ENCODE peak calls at places on chromosomes 6 and 20, in five cellular contexts. M, J, H, X and C are unnamed samples.

GRCh38 chr6:14596410-14596809 is 478.8 kb downstream of the CD83 start:
- DNase-seq in M (no peak), H (no peak), X (no peak), J (no peak), C (peak; percentile 32)

GRCh38 chr6:8000080-8001035 is 63.8 kb downstream of the BLOC1S5 start:
- DNase-seq in J (no peak), M (no peak), H (no peak), X (no peak), C (no peak)

GRCh38 chr6:140271759-140272377 is 897.4 kb upstream of the CITED2 start:
- DNase-seq in M (no peak), J (no peak), H (peak; percentile 11), X (no peak), C (no peak)

GRCh38 chr6:17349437-17349836 is 44.0 kb upstream of the CAP2 start:
- DNase-seq in H (no peak), M (no peak), X (no peak), J (no peak), C (no peak)

GRCh38 chr20:1357921-1358671 is 29.2 kb upstream of the SDCBP2 start:
- DNase-seq in J (no peak), H (no peak), X (no peak), M (no peak), C (no peak)

GRCh38 chr6:158505194-158505593 is 54.7 kb upstream of the TMEM181 start:
- DNase-seq in H (no peak), X (no peak), J (no peak), M (no peak), C (no peak)

GRCh38 chr6:113411006-113411405 is 446.1 kb upstream of the MARCKS start:
- DNase-seq in M (no peak), H (no peak), X (no peak), J (no peak), C (no peak)

GRCh38 chr6:116239256-116239655 is 14.6 kb downstream of the TSPYL4 start:
- DNase-seq in H (no peak), X (no peak), M (no peak), J (no peak), C (no peak)

GRCh38 chr6:63295553-63295952 is 24.2 kb downstream of the LGSN start:
- DNase-seq in M (no peak), H (no peak), J (no peak), X (no peak), C (no peak)

GRCh38 chr6:165571721-165572132 is 91.3 kb downstream of the PDE10A start:
- DNase-seq in H (peak; percentile 5), J (no peak), X (no peak), M (no peak), C (no peak)

GRCh38 chr6:165573671-165574070 is 89.4 kb downstream of the PDE10A start:
- DNase-seq in H (no peak), X (no peak), J (peak; percentile 49), M (no peak), C (no peak)

GRCh38 chr6:165577556-165577955 is 85.5 kb downstream of the PDE10A start:
- DNase-seq in X (no peak), M (no peak), J (no peak), H (no peak), C (no peak)

GRCh38 chr6:165574220-165574619 is 88.8 kb downstream of the PDE10A start:
- DNase-seq in H (no peak), M (no peak), J (no peak), X (no peak), C (no peak)

DNA sequence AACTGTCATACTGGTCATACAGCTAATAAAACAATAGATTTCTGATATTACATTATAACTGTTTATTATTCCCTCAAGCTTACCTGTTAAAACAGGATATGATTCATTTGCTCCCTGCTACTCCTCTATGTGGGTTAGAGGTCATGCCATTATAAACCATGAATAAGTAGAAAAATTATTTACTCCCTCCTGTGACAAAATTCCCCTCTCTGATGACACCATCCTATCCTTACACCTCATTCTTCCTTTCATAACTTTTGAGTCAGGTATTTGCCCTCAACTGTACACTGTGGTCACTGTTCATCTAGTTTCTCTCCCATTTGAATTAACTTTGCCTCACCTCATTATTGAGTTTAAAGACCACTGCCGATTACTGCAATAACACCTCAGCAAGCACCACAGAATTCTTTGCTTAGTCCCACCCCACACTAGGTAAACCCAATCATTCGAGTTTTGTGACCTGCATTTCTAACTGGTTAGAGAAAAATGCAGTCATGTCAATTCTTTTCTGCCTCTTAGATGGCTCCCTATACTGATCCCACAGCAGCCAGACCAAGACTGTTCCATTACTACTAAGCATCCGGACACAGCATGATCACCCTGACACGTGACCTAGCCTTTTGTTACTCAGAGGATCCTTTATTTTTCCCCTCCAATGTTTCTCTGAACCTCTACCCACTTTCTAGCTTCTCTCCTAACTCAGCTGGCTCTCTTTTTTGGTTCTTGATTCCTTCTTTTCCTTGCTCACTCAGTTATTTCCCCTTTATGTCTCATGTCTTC is 88.1 kb downstream of the PDE10A start:
- DNase-seq in J (no peak), X (no peak), M (no peak), H (no peak), C (no peak)
- TF ChIP-seq TAF1 in J (no peak), X (no peak), M (no peak), H (no peak), C (no peak)

GRCh38 chr6:148969679-148970078 is 222.8 kb downstream of the UST start:
- DNase-seq in M (no peak), X (no peak), J (no peak), H (no peak), C (no peak)

GRCh38 chr6:148972481-148972880 is 225.7 kb downstream of the UST start:
- DNase-seq in J (no peak), X (peak; percentile 27), H (no peak), M (peak; percentile 88), C (peak; percentile 54)

GRCh38 chr6:148968636-148969270 is 221.9 kb downstream of the UST start:
- DNase-seq in M (no peak), J (no peak), H (no peak), X (no peak), C (no peak)

GRCh38 chr6:148969271-148969666 is 222.4 kb downstream of the UST start:
- DNase-seq in J (no peak), M (no peak), X (no peak), H (no peak), C (no peak)

DNA sequence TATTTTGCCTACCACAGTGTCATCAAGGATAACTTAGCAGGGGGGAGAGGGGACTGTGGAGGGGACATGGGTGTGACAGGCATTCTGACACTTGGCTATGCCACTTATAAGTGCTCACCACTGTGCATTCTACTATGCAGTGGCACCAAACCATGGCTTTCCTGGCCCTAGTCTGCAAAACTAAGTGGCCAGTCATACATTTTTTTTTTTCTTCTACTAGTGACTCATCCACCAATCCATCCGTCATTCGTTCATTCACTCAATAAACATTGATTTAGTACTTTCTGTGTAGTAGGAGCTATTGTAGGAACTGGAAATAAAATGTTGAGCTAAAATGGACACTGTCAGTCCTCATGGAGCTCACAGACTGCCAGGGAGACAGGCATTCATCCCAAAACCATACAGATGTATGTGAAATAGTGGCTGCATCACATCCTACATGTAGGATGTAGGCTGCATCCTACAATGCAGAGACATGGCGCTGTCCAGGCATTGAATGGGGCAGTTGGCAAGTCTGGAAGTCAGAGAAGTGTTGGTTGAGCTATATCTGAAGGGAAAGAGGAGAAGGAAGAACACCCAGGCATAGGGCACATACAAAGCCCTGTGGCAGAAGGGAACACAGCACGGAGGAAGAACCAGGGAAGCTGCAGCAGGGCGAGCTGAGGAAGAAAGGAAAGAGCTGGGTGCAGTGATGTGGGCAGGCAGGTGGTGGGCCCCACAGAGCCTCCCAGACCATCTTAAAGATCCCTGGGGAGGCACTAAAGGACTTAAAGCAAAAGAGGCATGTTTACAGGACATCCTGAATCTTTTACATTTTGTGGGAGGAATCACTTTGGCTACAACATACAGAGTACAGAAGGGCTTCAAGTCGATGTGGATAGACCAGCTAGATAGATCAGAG is 224.4 kb downstream of the UST start:
- DNase-seq in J (no peak), M (no peak), X (no peak), H (no peak), C (no peak)
- TF ChIP-seq TAF1 in J (no peak), M (no peak), X (no peak), H (no peak), C (no peak)

DNA sequence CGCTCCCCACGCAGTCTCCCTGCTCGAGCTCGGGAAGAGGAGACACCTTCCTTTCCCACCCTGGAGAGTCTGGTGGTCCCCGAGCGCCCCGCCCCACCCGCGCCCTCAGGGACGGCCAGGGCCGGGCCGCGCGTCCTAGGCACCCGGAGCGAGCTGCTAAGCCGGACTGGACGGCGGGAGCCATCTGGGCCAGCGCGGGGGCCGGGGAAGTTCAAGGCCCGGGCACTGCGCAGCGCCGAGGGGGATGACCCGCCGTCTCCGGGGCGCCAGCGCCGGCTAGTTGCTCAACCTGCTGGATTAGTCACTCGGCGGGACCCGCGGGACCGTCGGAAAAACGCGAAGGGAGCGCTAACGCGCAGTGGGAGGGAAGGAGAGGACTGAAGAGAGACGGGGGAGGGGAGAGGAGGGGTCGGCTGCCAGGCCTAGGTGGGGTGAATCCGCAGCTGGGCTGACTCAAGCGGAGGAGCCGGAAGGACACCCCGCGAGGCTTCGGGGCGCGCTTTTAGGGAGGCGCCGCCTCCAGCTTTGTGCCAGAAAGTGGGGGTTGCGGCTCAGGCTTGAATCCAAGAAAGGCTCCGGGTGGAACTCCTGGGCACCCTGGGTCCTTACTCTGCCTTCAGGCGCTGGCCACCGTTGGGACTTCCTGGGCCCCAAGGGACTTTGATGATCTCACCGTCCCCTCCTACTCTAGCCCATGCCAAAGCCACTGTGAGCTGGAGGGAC is 75.7 kb upstream of the FOXP4 start:
- DNase-seq in X (no peak), M (peak; percentile 79), J (no peak), H (no peak), C (no peak)
- TF ChIP-seq TAF1 in X (no peak), M (no peak), J (no peak), H (no peak), C (no peak)

GRCh38 chr6:127343753-127344659 is 597 bp upstream of the ECHDC1 start:
- DNase-seq in X (no peak), H (no peak), M (no peak), J (peak; percentile 30), C (peak; percentile 15)
- TF ChIP-seq TAF1 in X (no peak), H (no peak), M (no peak), J (no peak), C (no peak)

GRCh38 chr6:156434795-156435190 is 342.4 kb upstream of the ARID1B start:
- DNase-seq in M (no peak), H (no peak), J (no peak), X (no peak), C (no peak)

GRCh38 chr6:156440688-156441087 is 336.5 kb upstream of the ARID1B start:
- DNase-seq in H (no peak), M (no peak), X (no peak), J (no peak), C (no peak)

GRCh38 chr6:156434049-156434794 is 343.0 kb upstream of the ARID1B start:
- DNase-seq in J (no peak), H (no peak), X (no peak), M (no peak), C (no peak)

GRCh38 chr6:156438519-156438918 is 338.7 kb upstream of the ARID1B start:
- DNase-seq in H (no peak), X (no peak), J (no peak), M (no peak), C (no peak)

GRCh38 chr6:156437084-156437879 is 339.9 kb upstream of the ARID1B start:
- DNase-seq in J (no peak), H (no peak), M (no peak), X (no peak), C (no peak)
- TF ChIP-seq TAF1 in J (no peak), H (no peak), M (no peak), X (no peak), C (no peak)

GRCh38 chr6:52155791-52156576 is 30.2 kb upstream of the IL17A start:
- DNase-seq in H (no peak), X (no peak), J (no peak), M (peak; percentile 52), C (no peak)
- TF ChIP-seq TAF1 in H (no peak), X (no peak), J (no peak), M (no peak), C (no peak)